ENCODE peak calls at places on chromosomes 5 and 9, in ten cellular contexts. L is cardiac muscle cell, I is iPS DF 6.9, G is IMR-90, O is heart left ventricle, H is GM23248, X is left lung, J is tibial nerve, Q is upper lobe of right lung, S is PC-3. B is an unnamed sample. For H3K4me1, the result is how much of the 10 kb centered on the place peaks cover.

GRCh38 chr5:111667128-111667756 is 89.8 kb downstream of the NREP start:
- DNase-seq in L (no peak), I (no peak), G (no peak), O (no peak), H (no peak), X (no peak), J (no peak), Q (no peak), S (no peak), B (peak)

GRCh38 chr9:89969156-89969566 is 364.3 kb downstream of the GADD45G start:
- DNase-seq in L (no peak), I (no peak), G (peak), O (no peak), H (peak), X (no peak), J (no peak), Q (no peak), S (no peak), B (no peak)

GRCh38 chr9:92671323-92671722 is 1.4 kb upstream of the IPPK start:
- DNase-seq in L (no peak), I (no peak), G (peak), O (no peak), H (peak), X (no peak), J (peak), Q (peak), S (peak), B (no peak)

GRCh38 chr9:122036988-122037387 is 56.1 kb downstream of the TTLL11 start:
- DNase-seq in L (no peak), I (no peak), G (peak), O (no peak), H (peak), X (no peak), J (no peak), Q (no peak), S (peak), B (no peak)

GRCh38 chr5:132008961-132009680 is 2.3 kb downstream of the ACSL6 start:
- DNase-seq in L (no peak), I (no peak), G (no peak), O (no peak), H (no peak), X (peak), J (no peak), Q (peak), S (peak), B (no peak)

GRCh38 chr5:79436224-79436623 is 77.7 kb downstream of the HOMER1 start:
- DNase-seq in L (no peak), I (no peak), G (peak), O (no peak), H (peak), X (no peak), J (no peak), Q (no peak), S (no peak), B (no peak)

GRCh38 chr5:57416246-57416996 is 66.2 kb downstream of the ACTBL2 start:
- DNase-seq in L (peak), I (no peak), G (peak), O (no peak), H (peak), X (no peak), J (no peak), Q (no peak), S (no peak), B (no peak)

GRCh38 chr9:116096853-116097252 is 56.7 kb upstream of the PAPPA start:
- DNase-seq in L (no peak), I (no peak), G (no peak), O (no peak), H (no peak), X (no peak), J (no peak), Q (no peak), S (peak), B (no peak)

GRCh38 chr9:129571298-129572051 is 49.4 kb downstream of the C9orf50 start:
- DNase-seq in L (no peak), I (no peak), G (no peak), O (no peak), H (peak), X (no peak), J (no peak), Q (no peak), S (no peak), B (no peak)

GRCh38 chr5:59799668-59800374 is 93.7 kb downstream of the PDE4D start:
- DNase-seq in L (peak), I (peak), G (peak), O (no peak), H (peak), X (no peak), J (peak), Q (no peak), S (peak), B (peak)

GRCh38 chr9:38467404-38467803 is 43.1 kb upstream of the IGFBPL1 start:
- DNase-seq in L (peak), I (no peak), G (no peak), O (no peak), H (no peak), X (no peak), J (no peak), Q (no peak), S (no peak), B (no peak)

GRCh38 chr9:20683351-20684034 is 566 bp upstream of the FOCAD start:
- DNase-seq in L (peak), I (no peak), G (peak), O (no peak), H (peak), X (peak), J (peak), Q (no peak), S (peak), B (no peak)

GRCh38 chr9:131289301-131290038 is at the start of gene PLPP7:
- DNase-seq in L (peak), I (no peak), G (peak), O (peak), H (peak), X (no peak), J (peak), Q (no peak), S (no peak), B (peak)

GRCh38 chr5:151016700-151017099 is 3.7 kb upstream of the GPX3 start:
- DNase-seq in L (no peak), I (no peak), G (no peak), O (no peak), H (no peak), X (peak), J (peak), Q (no peak), S (no peak), B (no peak)

GRCh38 chr9:136784249-136784996 is 6.7 kb upstream of the TMEM141 start:
- DNase-seq in L (peak), I (no peak), G (no peak), O (no peak), H (peak), X (no peak), J (peak), Q (no peak), S (peak), B (peak)
- H3K4me1 ChIP-seq in L (under half), I (under half), G (under half), O (under half), H (under half), X (under half), J (under half), Q (under half), S (under half), B (under half)

GRCh38 chr5:125002727-125003598 is 256.5 kb upstream of the ZNF608 start:
- DNase-seq in L (no peak), I (no peak), G (no peak), O (no peak), H (no peak), X (no peak), J (no peak), Q (no peak), S (peak), B (no peak)

GRCh38 chr5:125006011-125006685 is 259.7 kb upstream of the ZNF608 start:
- DNase-seq in L (peak), I (no peak), G (no peak), O (no peak), H (no peak), X (no peak), J (no peak), Q (no peak), S (no peak), B (peak)

GRCh38 chr5:125005287-125005686 is 258.8 kb upstream of the ZNF608 start:
- DNase-seq in L (no peak), I (no peak), G (no peak), O (no peak), H (no peak), X (no peak), J (no peak), Q (no peak), S (no peak), B (no peak)

DNA sequence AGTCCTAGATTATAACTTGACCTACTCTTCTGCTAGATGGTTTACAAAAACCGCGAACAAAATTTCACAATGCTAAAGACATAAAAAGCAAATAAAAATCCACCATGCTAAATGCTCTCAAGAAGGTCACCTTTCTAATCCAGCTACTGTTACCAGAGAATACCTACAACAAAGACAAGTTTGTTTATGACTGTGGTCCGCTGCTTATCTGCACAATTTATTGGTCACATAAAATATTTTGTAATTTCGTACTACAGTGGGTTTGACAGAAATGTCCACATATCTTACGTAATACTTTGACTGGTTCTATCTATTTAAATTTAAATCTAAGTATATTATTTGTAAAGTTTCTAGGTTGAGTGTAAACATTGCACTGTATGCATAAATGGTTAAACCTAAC is 257.6 kb upstream of the ZNF608 start:
- DNase-seq in L (no peak), I (no peak), G (no peak), O (no peak), H (no peak), X (no peak), J (no peak), Q (no peak), S (peak), B (no peak)
- H3K4me1 ChIP-seq in L (under half), I (under half), G (under half), O (under half), H (under half), X (under half), J (under half), Q (under half), S (under half), B (under half)

GRCh38 chr9:95088421-95089161 is 228.9 kb downstream of the FANCC start:
- DNase-seq in L (no peak), I (no peak), G (no peak), O (no peak), H (no peak), X (no peak), J (no peak), Q (peak), S (no peak), B (no peak)

GRCh38 chr9:95089257-95089873 is 228.1 kb downstream of the FANCC start:
- DNase-seq in L (no peak), I (no peak), G (no peak), O (no peak), H (no peak), X (no peak), J (no peak), Q (peak), S (no peak), B (no peak)

GRCh38 chr9:95086564-95086955 is 230.9 kb downstream of the FANCC start:
- DNase-seq in L (no peak), I (no peak), G (no peak), O (no peak), H (no peak), X (no peak), J (no peak), Q (peak), S (no peak), B (no peak)

GRCh38 chr9:95085861-95086563 is 231.5 kb downstream of the FANCC start:
- DNase-seq in L (peak), I (no peak), G (no peak), O (no peak), H (no peak), X (no peak), J (no peak), Q (peak), S (no peak), B (no peak)

DNA sequence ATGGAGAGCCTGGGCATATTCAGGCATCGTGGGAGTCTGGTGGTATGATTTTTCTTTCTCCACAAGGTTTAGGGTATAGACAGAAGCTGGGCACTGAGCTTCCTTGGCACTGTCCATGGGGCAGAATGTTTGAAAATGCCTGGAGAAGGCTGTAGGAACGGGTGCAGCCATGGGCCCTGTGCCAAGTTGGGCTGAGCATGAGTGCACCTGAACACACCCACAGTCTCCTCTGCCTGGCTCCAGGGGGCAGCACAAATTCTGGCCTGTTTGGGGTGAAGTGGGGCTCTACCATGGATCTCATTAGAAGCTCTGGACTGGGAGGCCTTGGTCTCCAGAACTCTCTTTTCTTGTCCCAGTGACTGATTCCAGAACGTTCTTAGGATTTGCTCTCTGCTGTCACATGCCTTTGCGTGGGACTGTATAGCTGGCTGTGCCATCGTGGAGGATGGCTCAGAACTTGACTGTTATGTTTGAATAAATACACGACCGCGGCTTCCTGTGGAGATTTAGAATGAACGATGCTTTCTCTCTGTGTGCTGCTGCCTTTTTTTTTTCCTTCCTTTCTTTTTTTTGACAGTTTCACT is 229.8 kb downstream of the FANCC start:
- DNase-seq in L (no peak), I (no peak), G (no peak), O (no peak), H (peak), X (no peak), J (no peak), Q (peak), S (peak), B (no peak)
- H3K4me1 ChIP-seq in L (under half), I (under half), G (under half), O (half or more), H (under half), X (under half), J (half or more), Q (under half), S (under half), B (under half)

GRCh38 chr5:167950126-167950721 is 341.2 kb upstream of the WWC1 start:
- DNase-seq in L (no peak), I (no peak), G (peak), O (no peak), H (peak), X (no peak), J (peak), Q (no peak), S (no peak), B (no peak)

GRCh38 chr5:167947312-167947711 is 344.1 kb upstream of the WWC1 start:
- DNase-seq in L (no peak), I (no peak), G (peak), O (no peak), H (peak), X (no peak), J (peak), Q (no peak), S (no peak), B (no peak)

GRCh38 chr5:167952278-167952990 is 339.0 kb upstream of the WWC1 start:
- DNase-seq in L (no peak), I (no peak), G (no peak), O (no peak), H (no peak), X (no peak), J (no peak), Q (no peak), S (no peak), B (no peak)

GRCh38 chr5:167951121-167951520 is 340.3 kb upstream of the WWC1 start:
- DNase-seq in L (no peak), I (no peak), G (no peak), O (no peak), H (peak), X (no peak), J (no peak), Q (no peak), S (no peak), B (peak)

GRCh38 chr5:167949435-167949834 is 342.0 kb upstream of the WWC1 start:
- DNase-seq in L (no peak), I (no peak), G (no peak), O (no peak), H (peak), X (no peak), J (no peak), Q (no peak), S (no peak), B (no peak)
- H3K4me1 ChIP-seq in L (under half), I (under half), G (under half), O (half or more), H (half or more), X (under half), J (under half), Q (under half), S (under half), B (under half)

GRCh38 chr9:91348191-91348790 is 13.4 kb downstream of the AUH start:
- DNase-seq in L (no peak), I (no peak), G (no peak), O (no peak), H (no peak), X (no peak), J (no peak), Q (no peak), S (peak), B (no peak)
- H3K4me1 ChIP-seq in L (under half), I (under half), G (under half), O (under half), H (under half), X (under half), J (under half), Q (under half), S (under half), B (under half)

GRCh38 chr9:37253377-37253937 is 133.1 kb downstream of the ZCCHC7 start:
- DNase-seq in L (no peak), I (no peak), G (no peak), O (no peak), H (no peak), X (no peak), J (no peak), Q (no peak), S (no peak), B (no peak)
- H3K4me1 ChIP-seq in L (under half), I (under half), G (under half), O (under half), H (under half), X (under half), J (under half), Q (under half), S (under half), B (under half)